ENCODE peak calls at places on chromosomes 7 and 10, in four cellular contexts. One of them, this sample, is unnamed.
A peak's percentile ranks its signal among the peaks of the same experiment; 100 is the strongest.

GRCh38 chr7:33903770-33904679 is 1.3 kb upstream of the BMPER start:
- DNase-seq in Calu3: peak; percentile 24
- DNase-seq in testis: peak; percentile 34
- DNase-seq in NCI-H1436: no peak
- DNase-seq in this sample: no peak

GRCh38 chr7:27113991-27114866 is 11.7 kb upstream of the HOXA2 start:
- DNase-seq in NCI-H1436: no peak
- DNase-seq in Calu3: peak; percentile 64
- DNase-seq in testis: no peak
- DNase-seq in this sample: no peak

GRCh38 chr10:64537931-64538330 is 1016.7 kb downstream of the REEP3 start:
- DNase-seq in testis: no peak
- DNase-seq in NCI-H1436: no peak
- DNase-seq in Calu3: no peak
- DNase-seq in this sample: no peak

GRCh38 chr10:100567249-100567648 is 31.5 kb downstream of the HIF1AN start:
- DNase-seq in testis: peak; percentile 11
- DNase-seq in NCI-H1436: no peak
- DNase-seq in Calu3: no peak
- DNase-seq in this sample: no peak

GRCh38 chr7:18320971-18321567 is 174.5 kb upstream of the HDAC9 start:
- DNase-seq in NCI-H1436: peak; percentile 20
- DNase-seq in Calu3: peak; percentile 37
- DNase-seq in testis: no peak
- DNase-seq in this sample: peak; percentile 40

GRCh38 chr10:63713191-63714144 is 192.3 kb downstream of the REEP3 start:
- DNase-seq in Calu3: peak; percentile 56
- DNase-seq in testis: peak; percentile 84
- DNase-seq in NCI-H1436: peak; percentile 18
- DNase-seq in this sample: peak; percentile 27

GRCh38 chr10:43420369-43421200 is 11.6 kb upstream of the HNRNPF start:
- DNase-seq in NCI-H1436: peak; percentile 79
- DNase-seq in testis: peak; percentile 88
- DNase-seq in Calu3: peak; percentile 74
- DNase-seq in this sample: no peak

GRCh38 chr10:16995867-16996529 is 133.6 kb downstream of the CUBN start:
- DNase-seq in NCI-H1436: no peak
- DNase-seq in testis: no peak
- DNase-seq in Calu3: no peak
- DNase-seq in this sample: no peak

GRCh38 chr7:45698527-45699309 is 124.5 kb downstream of the ADCY1 start:
- DNase-seq in NCI-H1436: no peak
- DNase-seq in testis: peak; percentile 5
- DNase-seq in Calu3: no peak
- DNase-seq in this sample: no peak

GRCh38 chr10:120381924-120382323 is 75.1 kb upstream of the PLPP4 start:
- DNase-seq in Calu3: no peak
- DNase-seq in NCI-H1436: no peak
- DNase-seq in testis: no peak
- DNase-seq in this sample: no peak

GRCh38 chr7:129923709-129924108 is 29.1 kb downstream of the UBE2H start:
- DNase-seq in NCI-H1436: no peak
- DNase-seq in testis: no peak
- DNase-seq in Calu3: no peak
- DNase-seq in this sample: no peak

GRCh38 chr10:47286591-47287325 is 13.2 kb upstream of the GDF10 start:
- DNase-seq in NCI-H1436: no peak
- DNase-seq in Calu3: no peak
- DNase-seq in testis: no peak
- DNase-seq in this sample: no peak

GRCh38 chr7:90320801-90321494 is at the start of gene FAM237B:
- DNase-seq in Calu3: peak; percentile 28
- DNase-seq in NCI-H1436: no peak
- DNase-seq in testis: no peak
- DNase-seq in this sample: no peak

GRCh38 chr10:90148121-90148855 is 446.9 kb downstream of the KIF20B start:
- DNase-seq in NCI-H1436: no peak
- DNase-seq in Calu3: peak; percentile 14
- DNase-seq in testis: no peak
- DNase-seq in this sample: no peak

GRCh38 chr7:17532861-17533404 is 234.5 kb downstream of the AHR start:
- DNase-seq in Calu3: peak; percentile 73
- DNase-seq in NCI-H1436: no peak
- DNase-seq in testis: no peak
- DNase-seq in this sample: no peak

GRCh38 chr7:128904381-128905197 is 5.9 kb downstream of the KCP start:
- DNase-seq in NCI-H1436: peak; percentile 47
- DNase-seq in testis: no peak
- DNase-seq in Calu3: no peak
- DNase-seq in this sample: no peak

GRCh38 chr10:98608417-98608816 is 161.7 kb upstream of the HPS1 start:
- DNase-seq in NCI-H1436: no peak
- DNase-seq in testis: no peak
- DNase-seq in Calu3: no peak
- DNase-seq in this sample: no peak

GRCh38 chr7:1672851-1673486 is 2.9 kb downstream of the ELFN1 start:
- DNase-seq in NCI-H1436: no peak
- DNase-seq in testis: no peak
- DNase-seq in Calu3: no peak
- DNase-seq in this sample: no peak

GRCh38 chr10:71770255-71770654 is 3.1 kb downstream of the VSIR start:
- DNase-seq in NCI-H1436: no peak
- DNase-seq in Calu3: no peak
- DNase-seq in testis: no peak
- DNase-seq in this sample: no peak

GRCh38 chr10:77070892-77071595 is 566.6 kb downstream of the KCNMA1 start:
- DNase-seq in NCI-H1436: no peak
- DNase-seq in testis: peak; percentile 19
- DNase-seq in Calu3: no peak
- DNase-seq in this sample: no peak

GRCh38 chr7:104955276-104955675 is 58.7 kb upstream of the KMT2E start:
- DNase-seq in NCI-H1436: no peak
- DNase-seq in Calu3: no peak
- DNase-seq in testis: no peak
- DNase-seq in this sample: no peak

GRCh38 chr10:12401466-12401865 is 52.1 kb downstream of the CAMK1D start:
- DNase-seq in Calu3: no peak
- DNase-seq in testis: no peak
- DNase-seq in NCI-H1436: no peak
- DNase-seq in this sample: no peak

GRCh38 chr10:67864560-67865371 is 19.7 kb upstream of the SIRT1 start:
- DNase-seq in testis: no peak
- DNase-seq in Calu3: no peak
- DNase-seq in NCI-H1436: no peak
- DNase-seq in this sample: no peak

GRCh38 chr7:55887786-55888185 is 530 bp downstream of the ZNF713 start:
- DNase-seq in Calu3: peak; percentile 20
- DNase-seq in NCI-H1436: no peak
- DNase-seq in testis: no peak
- DNase-seq in this sample: no peak

GRCh38 chr7:32515890-32516550 is 20.7 kb downstream of the AVL9 start:
- DNase-seq in NCI-H1436: no peak
- DNase-seq in Calu3: no peak
- DNase-seq in testis: no peak
- DNase-seq in this sample: no peak

GRCh38 chr10:133030791-133031190 is 56.9 kb upstream of the ADGRA1 start:
- DNase-seq in Calu3: no peak
- DNase-seq in NCI-H1436: no peak
- DNase-seq in testis: no peak
- DNase-seq in this sample: no peak

GRCh38 chr10:100878291-100878910 is 34.4 kb upstream of the SLF2 start:
- DNase-seq in testis: peak; percentile 77
- DNase-seq in Calu3: peak; percentile 41
- DNase-seq in NCI-H1436: peak; percentile 60
- DNase-seq in this sample: no peak

GRCh38 chr7:15686957-15687644 is 618 bp upstream of the MEOX2 start:
- DNase-seq in testis: no peak
- DNase-seq in NCI-H1436: no peak
- DNase-seq in Calu3: peak; percentile 45
- DNase-seq in this sample: no peak

GRCh38 chr7:13988765-13989137 is 715 bp downstream of the ETV1 start:
- DNase-seq in testis: peak; percentile 29
- DNase-seq in Calu3: peak; percentile 47
- DNase-seq in NCI-H1436: no peak
- DNase-seq in this sample: no peak

GRCh38 chr7:100483728-100484635 is at the start of gene NYAP1:
- DNase-seq in testis: peak; percentile 87
- DNase-seq in Calu3: peak; percentile 32
- DNase-seq in NCI-H1436: peak; percentile 58
- DNase-seq in this sample: no peak

GRCh38 chr7:156071612-156072011 is 259.3 kb upstream of the SHH start:
- DNase-seq in Calu3: no peak
- DNase-seq in NCI-H1436: no peak
- DNase-seq in testis: no peak
- DNase-seq in this sample: no peak

GRCh38 chr7:77348371-77348813 is 67.8 kb downstream of the GSAP start:
- DNase-seq in NCI-H1436: no peak
- DNase-seq in Calu3: no peak
- DNase-seq in testis: no peak
- DNase-seq in this sample: no peak

GRCh38 chr7:157927313-157927925 is 590.6 kb downstream of the DNAJB6 start:
- DNase-seq in testis: no peak
- DNase-seq in Calu3: no peak
- DNase-seq in NCI-H1436: no peak
- DNase-seq in this sample: no peak

GRCh38 chr7:44587843-44588711 is 6.0 kb upstream of the TMED4 start:
- DNase-seq in Calu3: peak; percentile 81
- DNase-seq in testis: peak; percentile 75
- DNase-seq in NCI-H1436: no peak
- DNase-seq in this sample: no peak

GRCh38 chr10:120897343-120897742 is 46.2 kb downstream of the WDR11 start:
- DNase-seq in testis: no peak
- DNase-seq in NCI-H1436: no peak
- DNase-seq in Calu3: no peak
- DNase-seq in this sample: no peak

GRCh38 chr7:138625849-138626230 is 75.3 kb downstream of the SVOPL start:
- DNase-seq in testis: no peak
- DNase-seq in NCI-H1436: no peak
- DNase-seq in Calu3: no peak
- DNase-seq in this sample: peak; percentile 3

This sample was measured in NCI-H2081 treated with DMSO at 0.1 percent for 48 hours.